ENCODE peak calls at places on chromosomes 6 and 20, in five cellular contexts. H, M, P, Y and W are unnamed samples.

GRCh38 chr6:170095273-170095976 is 195.5 kb downstream of the DLL1 start:
- DNase-seq in H (no peak), M (peak), P (no peak), Y (no peak), W (no peak)

GRCh38 chr20:47224300-47224791 is 132.2 kb downstream of the ZMYND8 start:
- DNase-seq in H (no peak), M (no peak), P (no peak), Y (no peak), W (no peak)

GRCh38 chr6:139219746-139220145 is 72.1 kb downstream of the TXLNB start:
- DNase-seq in H (no peak), M (no peak), P (no peak), Y (no peak), W (no peak)

GRCh38 chr6:38021029-38021428 is 201.5 kb downstream of the ZFAND3 start:
- DNase-seq in H (no peak), M (no peak), P (no peak), Y (no peak), W (no peak)

GRCh38 chr6:46452312-46452917 is 38.8 kb downstream of the RCAN2 start:
- DNase-seq in H (no peak), M (no peak), P (no peak), Y (no peak), W (no peak)

GRCh38 chr20:3471397-3472021 is 691 bp downstream of the ATRN start:
- DNase-seq in H (peak), M (peak), P (no peak), Y (no peak), W (no peak)

GRCh38 chr6:16805190-16805860 is 44.1 kb upstream of the ATXN1 start:
- DNase-seq in H (no peak), M (no peak), P (no peak), Y (no peak), W (no peak)

GRCh38 chr20:5919634-5920544 is 30.4 kb downstream of the TRMT6 start:
- DNase-seq in H (no peak), M (no peak), P (no peak), Y (no peak), W (no peak)

GRCh38 chr6:37980222-37980595 is 160.7 kb downstream of the ZFAND3 start:
- DNase-seq in H (no peak), M (no peak), P (no peak), Y (no peak), W (no peak)

GRCh38 chr6:139846538-139847321 is 472.3 kb upstream of the CITED2 start:
- DNase-seq in H (peak), M (no peak), P (no peak), Y (no peak), W (no peak)

GRCh38 chr6:46053034-46053933 is 37.6 kb upstream of the CLIC5 start:
- DNase-seq in H (no peak), M (no peak), P (no peak), Y (no peak), W (no peak)

GRCh38 chr6:13614126-13614925 is 809 bp upstream of the NOL7 start:
- DNase-seq in H (peak), M (peak), P (no peak), Y (peak), W (peak)

GRCh38 chr6:129707028-129707427 is 2.9 kb downstream of the ARHGAP18 start:
- DNase-seq in H (no peak), M (no peak), P (no peak), Y (no peak), W (no peak)

GRCh38 chr6:129709451-129709908 is 497 bp downstream of the ARHGAP18 start:
- DNase-seq in H (no peak), M (no peak), P (no peak), Y (no peak), W (peak)

GRCh38 chr6:129708496-129709216 is 1.3 kb downstream of the ARHGAP18 start:
- DNase-seq in H (no peak), M (no peak), P (no peak), Y (no peak), W (no peak)

GRCh38 chr6:129709909-129710721 is at the start of gene ARHGAP18:
- DNase-seq in H (peak), M (peak), P (peak), Y (peak), W (peak)

GRCh38 chr6:129707882-129708495 is 2.0 kb downstream of the ARHGAP18 start:
- DNase-seq in H (no peak), M (no peak), P (no peak), Y (no peak), W (no peak)
- H3K4me3 ChIP-seq in H (no peak), M (peak), P (peak), Y (no peak), W (peak)

GRCh38 chr6:112253842-112254816 is at the start of gene LAMA4:
- DNase-seq in H (peak), M (peak), P (no peak), Y (no peak), W (peak)
- H3K4me3 ChIP-seq in H (peak), M (peak), P (peak), Y (peak), W (peak)

GRCh38 chr6:159169557-159170332 is 545 bp downstream of the FNDC1 start:
- DNase-seq in H (peak), M (peak), P (no peak), Y (no peak), W (no peak)
- H3K4me3 ChIP-seq in H (peak), M (no peak), P (peak), Y (no peak), W (peak)

GRCh38 chr6:24691550-24691949 is 24.7 kb downstream of the ACOT13 start:
- DNase-seq in H (no peak), M (no peak), P (no peak), Y (no peak), W (no peak)
- H3K4me3 ChIP-seq in H (no peak), M (no peak), P (no peak), Y (no peak), W (no peak)

GRCh38 chr20:62363920-62364851 is 2.9 kb downstream of the LAMA5 start:
- DNase-seq in H (peak), M (peak), P (no peak), Y (no peak), W (no peak)
- H3K4me3 ChIP-seq in H (no peak), M (peak), P (peak), Y (no peak), W (no peak)

DNA sequence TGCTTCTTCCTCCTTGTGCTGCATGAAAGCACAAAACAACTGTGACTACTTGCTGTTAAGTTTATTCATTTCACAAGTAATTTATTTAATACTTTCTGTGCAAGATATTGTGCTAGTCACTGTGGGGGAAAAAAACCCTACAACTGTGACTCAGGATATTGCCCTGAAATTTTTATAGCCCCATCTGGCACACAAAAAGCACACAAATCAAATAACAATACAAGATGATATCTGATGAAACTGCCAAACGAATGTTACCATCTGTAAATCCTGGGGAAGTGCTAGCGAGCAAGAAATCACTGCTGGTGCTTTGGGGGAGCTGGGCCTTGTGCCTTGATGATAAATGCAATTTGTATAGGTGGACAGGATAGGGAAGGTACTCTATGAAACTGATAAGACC is 115.5 kb downstream of the RTN4IP1 start:
- DNase-seq in H (no peak), M (no peak), P (no peak), Y (no peak), W (no peak)
- H3K4me3 ChIP-seq in H (no peak), M (no peak), P (no peak), Y (peak), W (no peak)

DNA sequence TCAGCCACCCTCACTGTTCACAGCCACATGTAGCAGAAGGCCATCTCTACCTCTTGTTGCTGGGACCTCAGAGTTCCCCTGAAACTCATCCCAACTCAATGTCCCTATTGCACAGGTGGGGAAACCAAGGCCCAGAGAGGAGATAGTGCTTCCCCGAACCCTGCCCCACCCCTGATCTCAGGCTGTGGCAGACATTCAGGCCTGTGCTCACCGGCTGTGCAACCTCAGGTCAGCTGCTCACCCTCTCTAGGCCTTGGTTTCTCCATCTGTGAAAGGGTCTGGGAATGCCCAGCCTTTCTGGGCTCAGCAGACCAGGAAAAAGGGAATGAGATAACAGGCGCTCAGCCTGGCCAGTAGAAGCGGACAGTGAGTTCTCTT is 6.4 kb upstream of the SLC52A3 start:
- DNase-seq in H (no peak), M (no peak), P (no peak), Y (no peak), W (no peak)
- H3K4me3 ChIP-seq in H (no peak), M (no peak), P (no peak), Y (no peak), W (no peak)

GRCh38 chr6:4359108-4359710 is 223.8 kb upstream of the ECI2 start:
- DNase-seq in H (no peak), M (no peak), P (no peak), Y (no peak), W (no peak)
- H3K4me3 ChIP-seq in H (no peak), M (no peak), P (no peak), Y (no peak), W (no peak)